ENCODE peak calls at places on chromosomes 7 and 10, in five cellular contexts. R, C, Z, E and T are unnamed samples.

GRCh38 chr7:18426564-18427226 is 68.9 kb upstream of the HDAC9 start:
- DNase-seq in R (no peak), C (peak; percentile 24), Z (peak; percentile 42), E (no peak), T (no peak)

GRCh38 chr7:124171068-124171467 is 138.2 kb upstream of the TMEM229A start:
- DNase-seq in R (no peak), C (no peak), Z (no peak), E (no peak), T (peak; percentile 42)

GRCh38 chr10:49176310-49177268 is 11.6 kb downstream of the TMEM273 start:
- DNase-seq in R (no peak), C (no peak), Z (no peak), E (peak; percentile 50), T (no peak)

GRCh38 chr7:140390466-140391190 is 7.7 kb downstream of the SLC37A3 start:
- DNase-seq in R (no peak), C (no peak), Z (no peak), E (no peak), T (no peak)

GRCh38 chr7:1999278-1999984 is 233.3 kb downstream of the MAD1L1 start:
- DNase-seq in R (no peak), C (no peak), Z (no peak), E (no peak), T (no peak)

GRCh38 chr10:57599440-57599839 is 668.3 kb downstream of the IPMK start:
- DNase-seq in R (no peak), C (no peak), Z (no peak), E (no peak), T (no peak)

GRCh38 chr10:44071479-44071878 is 313.4 kb downstream of the CXCL12 start:
- DNase-seq in R (no peak), C (no peak), Z (peak; percentile 68), E (no peak), T (no peak)

GRCh38 chr7:121023683-121024507 is 35.4 kb downstream of the CPED1 start:
- DNase-seq in R (no peak), C (no peak), Z (no peak), E (no peak), T (no peak)

GRCh38 chr7:139914861-139915300 is 85.8 kb downstream of the TBXAS1 start:
- DNase-seq in R (no peak), C (no peak), Z (no peak), E (no peak), T (no peak)

GRCh38 chr10:31397852-31398251 is 78.8 kb downstream of the ZEB1 start:
- DNase-seq in R (no peak), C (no peak), Z (no peak), E (no peak), T (no peak)

GRCh38 chr7:47763063-47763974 is 181.4 kb upstream of the TNS3 start:
- DNase-seq in R (no peak), C (peak; percentile 96), Z (peak; percentile 69), E (no peak), T (peak; percentile 77)

GRCh38 chr10:89633484-89633883 is 11.6 kb downstream of the PANK1 start:
- DNase-seq in R (no peak), C (no peak), Z (peak; percentile 67), E (no peak), T (no peak)

GRCh38 chr7:79714081-79714480 is 260.6 kb upstream of the MAGI2 start:
- DNase-seq in R (no peak), C (no peak), Z (no peak), E (no peak), T (no peak)

GRCh38 chr10:70462349-70462984 is 16.1 kb upstream of the PALD1 start:
- DNase-seq in R (no peak), C (no peak), Z (peak; percentile 24), E (no peak), T (no peak)

GRCh38 chr7:129271500-129272355 is 46.9 kb downstream of the AHCYL2 start:
- DNase-seq in R (peak; percentile 5), C (peak; percentile 47), Z (peak; percentile 69), E (no peak), T (peak; percentile 48)

GRCh38 chr10:78780551-78780961 is 288.2 kb upstream of the ZMIZ1 start:
- DNase-seq in R (no peak), C (no peak), Z (no peak), E (no peak), T (no peak)

GRCh38 chr10:1595242-1595600 is 142.1 kb downstream of the ADARB2 start:
- DNase-seq in R (no peak), C (no peak), Z (no peak), E (no peak), T (no peak)

GRCh38 chr7:93426297-93426696 is 148.2 kb downstream of the CALCR start:
- DNase-seq in R (no peak), C (no peak), Z (no peak), E (no peak), T (no peak)

GRCh38 chr7:90766814-90767564 is 170.9 kb downstream of the CDK14 start:
- DNase-seq in R (no peak), C (no peak), Z (peak; percentile 64), E (no peak), T (no peak)

GRCh38 chr7:2853147-2853546 is 9.0 kb upstream of the GNA12 start:
- DNase-seq in R (no peak), C (no peak), Z (no peak), E (no peak), T (no peak)

GRCh38 chr10:10141983-10142382 is 875.7 kb upstream of the CELF2 start:
- DNase-seq in R (no peak), C (no peak), Z (no peak), E (no peak), T (no peak)